ENCODE peak calls at places on chromosome 19, in eight cellular contexts. One of them, this sample, is unnamed.

GRCh38 chr19:33389574-33390119 is 16.1 kb downstream of the CEBPG start:
- DNase-seq in anterior cingulate cortex: no peak
- DNase-seq in uterus: no peak
- DNase-seq in NCI-H146: no peak
- DNase-seq in mucosa of descending colon: peak
- DNase-seq in astrocyte of the cerebellum: no peak
- DNase-seq in AG09309: no peak
- DNase-seq in right lobe of liver: peak
- DNase-seq in this sample: no peak

GRCh38 chr19:913080-913748 is at the start of gene R3HDM4:
- DNase-seq in anterior cingulate cortex: peak
- DNase-seq in uterus: peak
- DNase-seq in NCI-H146: peak
- DNase-seq in mucosa of descending colon: peak
- DNase-seq in astrocyte of the cerebellum: no peak
- DNase-seq in AG09309: no peak
- DNase-seq in right lobe of liver: peak
- DNase-seq in this sample: peak

GRCh38 chr19:28731113-28731512 is 481.8 kb downstream of the UQCRFS1 start:
- DNase-seq in anterior cingulate cortex: no peak
- DNase-seq in uterus: no peak
- DNase-seq in NCI-H146: no peak
- DNase-seq in mucosa of descending colon: no peak
- DNase-seq in astrocyte of the cerebellum: no peak
- DNase-seq in AG09309: no peak
- DNase-seq in right lobe of liver: no peak
- DNase-seq in this sample: no peak

GRCh38 chr19:22545751-22546150 is 88.4 kb upstream of the ZNF492 start:
- DNase-seq in anterior cingulate cortex: no peak
- DNase-seq in uterus: peak
- DNase-seq in NCI-H146: peak
- DNase-seq in mucosa of descending colon: no peak
- DNase-seq in astrocyte of the cerebellum: no peak
- DNase-seq in AG09309: no peak
- DNase-seq in right lobe of liver: no peak
- DNase-seq in this sample: peak

GRCh38 chr19:46787331-46788100 is 878 bp downstream of the SLC1A5 start:
- DNase-seq in anterior cingulate cortex: no peak
- DNase-seq in uterus: peak
- DNase-seq in NCI-H146: peak
- DNase-seq in mucosa of descending colon: peak
- DNase-seq in astrocyte of the cerebellum: no peak
- DNase-seq in AG09309: no peak
- DNase-seq in right lobe of liver: peak
- DNase-seq in this sample: no peak

GRCh38 chr19:5881543-5882299 is 11.4 kb upstream of the FUT5 start:
- DNase-seq in anterior cingulate cortex: no peak
- DNase-seq in uterus: no peak
- DNase-seq in NCI-H146: peak
- DNase-seq in mucosa of descending colon: no peak
- DNase-seq in astrocyte of the cerebellum: no peak
- DNase-seq in AG09309: no peak
- DNase-seq in right lobe of liver: no peak
- DNase-seq in this sample: peak

GRCh38 chr19:17348700-17349099 is 11.3 kb downstream of the GTPBP3 start:
- DNase-seq in anterior cingulate cortex: no peak
- DNase-seq in uterus: peak
- DNase-seq in NCI-H146: peak
- DNase-seq in mucosa of descending colon: peak
- DNase-seq in astrocyte of the cerebellum: peak
- DNase-seq in AG09309: no peak
- DNase-seq in right lobe of liver: no peak
- DNase-seq in this sample: peak

GRCh38 chr19:5621945-5622464 is 571 bp downstream of the SAFB2 start:
- DNase-seq in anterior cingulate cortex: no peak
- DNase-seq in uterus: peak
- DNase-seq in NCI-H146: no peak
- DNase-seq in mucosa of descending colon: peak
- DNase-seq in astrocyte of the cerebellum: no peak
- DNase-seq in AG09309: no peak
- DNase-seq in right lobe of liver: peak
- DNase-seq in this sample: no peak

GRCh38 chr19:16889883-16890460 is 1.2 kb downstream of the F2RL3 start:
- DNase-seq in anterior cingulate cortex: no peak
- DNase-seq in uterus: no peak
- DNase-seq in NCI-H146: peak
- DNase-seq in mucosa of descending colon: no peak
- DNase-seq in astrocyte of the cerebellum: no peak
- DNase-seq in AG09309: no peak
- DNase-seq in right lobe of liver: no peak
- DNase-seq in this sample: no peak

GRCh38 chr19:35644987-35645679 is 3.0 kb upstream of the COX6B1 start:
- DNase-seq in anterior cingulate cortex: no peak
- DNase-seq in uterus: peak
- DNase-seq in NCI-H146: peak
- DNase-seq in mucosa of descending colon: peak
- DNase-seq in astrocyte of the cerebellum: no peak
- DNase-seq in AG09309: no peak
- DNase-seq in right lobe of liver: peak
- DNase-seq in this sample: no peak

GRCh38 chr19:28493881-28494280 is 719.1 kb downstream of the UQCRFS1 start:
- DNase-seq in anterior cingulate cortex: no peak
- DNase-seq in uterus: no peak
- DNase-seq in NCI-H146: no peak
- DNase-seq in mucosa of descending colon: no peak
- DNase-seq in astrocyte of the cerebellum: no peak
- DNase-seq in AG09309: no peak
- DNase-seq in right lobe of liver: no peak
- DNase-seq in this sample: no peak

GRCh38 chr19:46634656-46635218 is 1.3 kb downstream of the GNG8 start:
- DNase-seq in anterior cingulate cortex: no peak
- DNase-seq in uterus: no peak
- DNase-seq in NCI-H146: peak
- DNase-seq in mucosa of descending colon: peak
- DNase-seq in astrocyte of the cerebellum: no peak
- DNase-seq in AG09309: no peak
- DNase-seq in right lobe of liver: no peak
- DNase-seq in this sample: peak

GRCh38 chr19:41940443-41941409 is 12.5 kb upstream of the ERFL start:
- DNase-seq in anterior cingulate cortex: no peak
- DNase-seq in uterus: no peak
- DNase-seq in NCI-H146: peak
- DNase-seq in mucosa of descending colon: peak
- DNase-seq in astrocyte of the cerebellum: no peak
- DNase-seq in AG09309: no peak
- DNase-seq in right lobe of liver: no peak
- DNase-seq in this sample: no peak

GRCh38 chr19:19261350-19262189 is 11.5 kb downstream of the TM6SF2 start:
- DNase-seq in anterior cingulate cortex: no peak
- DNase-seq in uterus: no peak
- DNase-seq in NCI-H146: peak
- DNase-seq in mucosa of descending colon: no peak
- DNase-seq in astrocyte of the cerebellum: no peak
- DNase-seq in AG09309: no peak
- DNase-seq in right lobe of liver: no peak
- DNase-seq in this sample: no peak

GRCh38 chr19:5793188-5793587 is 2.2 kb upstream of the DUS3L start:
- DNase-seq in anterior cingulate cortex: no peak
- DNase-seq in uterus: no peak
- DNase-seq in NCI-H146: no peak
- DNase-seq in mucosa of descending colon: no peak
- DNase-seq in astrocyte of the cerebellum: no peak
- DNase-seq in AG09309: no peak
- DNase-seq in right lobe of liver: no peak
- DNase-seq in this sample: no peak

GRCh38 chr19:53906211-53907192 is 2.6 kb upstream of the CACNG7 start:
- DNase-seq in anterior cingulate cortex: peak
- DNase-seq in uterus: no peak
- DNase-seq in NCI-H146: no peak
- DNase-seq in mucosa of descending colon: peak
- DNase-seq in astrocyte of the cerebellum: no peak
- DNase-seq in AG09309: no peak
- DNase-seq in right lobe of liver: peak
- DNase-seq in this sample: no peak

GRCh38 chr19:45243144-45243732 is 2.0 kb downstream of the EXOC3L2 start:
- DNase-seq in anterior cingulate cortex: no peak
- DNase-seq in uterus: no peak
- DNase-seq in NCI-H146: no peak
- DNase-seq in mucosa of descending colon: no peak
- DNase-seq in astrocyte of the cerebellum: no peak
- DNase-seq in AG09309: no peak
- DNase-seq in right lobe of liver: no peak
- DNase-seq in this sample: no peak

GRCh38 chr19:39778763-39779162 is at the start of gene LEUTX:
- DNase-seq in anterior cingulate cortex: no peak
- DNase-seq in uterus: no peak
- DNase-seq in NCI-H146: no peak
- DNase-seq in mucosa of descending colon: no peak
- DNase-seq in astrocyte of the cerebellum: no peak
- DNase-seq in AG09309: no peak
- DNase-seq in right lobe of liver: no peak
- DNase-seq in this sample: no peak

GRCh38 chr19:681029-681626 is 4.9 kb downstream of the FSTL3 start:
- DNase-seq in anterior cingulate cortex: no peak
- DNase-seq in uterus: no peak
- DNase-seq in NCI-H146: peak
- DNase-seq in mucosa of descending colon: peak
- DNase-seq in astrocyte of the cerebellum: no peak
- DNase-seq in AG09309: peak
- DNase-seq in right lobe of liver: peak
- DNase-seq in this sample: no peak

GRCh38 chr19:35915508-35915907 is 7.4 kb upstream of the TYROBP start:
- DNase-seq in anterior cingulate cortex: no peak
- DNase-seq in uterus: no peak
- DNase-seq in NCI-H146: no peak
- DNase-seq in mucosa of descending colon: no peak
- DNase-seq in astrocyte of the cerebellum: no peak
- DNase-seq in AG09309: no peak
- DNase-seq in right lobe of liver: no peak
- DNase-seq in this sample: no peak

GRCh38 chr19:11345122-11345752 is 831 bp downstream of the TMEM205 start:
- DNase-seq in anterior cingulate cortex: no peak
- DNase-seq in uterus: no peak
- DNase-seq in NCI-H146: no peak
- DNase-seq in mucosa of descending colon: peak
- DNase-seq in astrocyte of the cerebellum: no peak
- DNase-seq in AG09309: no peak
- DNase-seq in right lobe of liver: no peak
- DNase-seq in this sample: no peak

GRCh38 chr19:40754611-40755247 is 3.7 kb downstream of the SNRPA start:
- DNase-seq in anterior cingulate cortex: no peak
- DNase-seq in uterus: no peak
- DNase-seq in NCI-H146: no peak
- DNase-seq in mucosa of descending colon: peak
- DNase-seq in astrocyte of the cerebellum: no peak
- DNase-seq in AG09309: no peak
- DNase-seq in right lobe of liver: peak
- DNase-seq in this sample: no peak

GRCh38 chr19:4533835-4534424 is 1.1 kb downstream of the PLIN5 start:
- DNase-seq in anterior cingulate cortex: no peak
- DNase-seq in uterus: no peak
- DNase-seq in NCI-H146: no peak
- DNase-seq in mucosa of descending colon: no peak
- DNase-seq in astrocyte of the cerebellum: no peak
- DNase-seq in AG09309: no peak
- DNase-seq in right lobe of liver: no peak
- DNase-seq in this sample: no peak

GRCh38 chr19:20154636-20155035 is 12.4 kb upstream of the ZNF486 start:
- DNase-seq in anterior cingulate cortex: no peak
- DNase-seq in uterus: no peak
- DNase-seq in NCI-H146: peak
- DNase-seq in mucosa of descending colon: no peak
- DNase-seq in astrocyte of the cerebellum: no peak
- DNase-seq in AG09309: no peak
- DNase-seq in right lobe of liver: no peak
- DNase-seq in this sample: no peak

GRCh38 chr19:48480151-48480475 is 10.9 kb downstream of the CYTH2 start:
- DNase-seq in anterior cingulate cortex: peak
- DNase-seq in uterus: peak
- DNase-seq in NCI-H146: no peak
- DNase-seq in mucosa of descending colon: peak
- DNase-seq in astrocyte of the cerebellum: no peak
- DNase-seq in AG09309: no peak
- DNase-seq in right lobe of liver: no peak
- DNase-seq in this sample: no peak

GRCh38 chr19:1177322-1178114 is 3.5 kb upstream of the SBNO2 start:
- DNase-seq in anterior cingulate cortex: no peak
- DNase-seq in uterus: no peak
- DNase-seq in NCI-H146: no peak
- DNase-seq in mucosa of descending colon: no peak
- DNase-seq in astrocyte of the cerebellum: peak
- DNase-seq in AG09309: peak
- DNase-seq in right lobe of liver: no peak
- DNase-seq in this sample: no peak

GRCh38 chr19:42267644-42268141 is 1.4 kb upstream of the CIC start:
- DNase-seq in anterior cingulate cortex: no peak
- DNase-seq in uterus: peak
- DNase-seq in NCI-H146: peak
- DNase-seq in mucosa of descending colon: no peak
- DNase-seq in astrocyte of the cerebellum: no peak
- DNase-seq in AG09309: no peak
- DNase-seq in right lobe of liver: no peak
- DNase-seq in this sample: no peak

GRCh38 chr19:38394488-38394887 is 6.0 kb downstream of the SPRED3 start:
- DNase-seq in anterior cingulate cortex: no peak
- DNase-seq in uterus: no peak
- DNase-seq in NCI-H146: peak
- DNase-seq in mucosa of descending colon: peak
- DNase-seq in astrocyte of the cerebellum: no peak
- DNase-seq in AG09309: no peak
- DNase-seq in right lobe of liver: no peak
- DNase-seq in this sample: no peak

GRCh38 chr19:5536337-5536894 is 31.3 kb downstream of the TINCR start:
- DNase-seq in anterior cingulate cortex: peak
- DNase-seq in uterus: no peak
- DNase-seq in NCI-H146: peak
- DNase-seq in mucosa of descending colon: peak
- DNase-seq in astrocyte of the cerebellum: peak
- DNase-seq in AG09309: no peak
- DNase-seq in right lobe of liver: no peak
- DNase-seq in this sample: peak

GRCh38 chr19:3771033-3771905 is 759 bp downstream of the RAX2 start:
- DNase-seq in anterior cingulate cortex: no peak
- DNase-seq in uterus: no peak
- DNase-seq in NCI-H146: no peak
- DNase-seq in mucosa of descending colon: no peak
- DNase-seq in astrocyte of the cerebellum: no peak
- DNase-seq in AG09309: no peak
- DNase-seq in right lobe of liver: no peak
- DNase-seq in this sample: no peak

GRCh38 chr19:16899566-16900075 is 10.8 kb downstream of the F2RL3 start:
- DNase-seq in anterior cingulate cortex: no peak
- DNase-seq in uterus: no peak
- DNase-seq in NCI-H146: peak
- DNase-seq in mucosa of descending colon: peak
- DNase-seq in astrocyte of the cerebellum: no peak
- DNase-seq in AG09309: no peak
- DNase-seq in right lobe of liver: no peak
- DNase-seq in this sample: no peak

GRCh38 chr19:58498316-58499020 is 13.3 kb downstream of the SLC27A5 start:
- DNase-seq in anterior cingulate cortex: no peak
- DNase-seq in uterus: peak
- DNase-seq in NCI-H146: peak
- DNase-seq in mucosa of descending colon: peak
- DNase-seq in astrocyte of the cerebellum: no peak
- DNase-seq in AG09309: no peak
- DNase-seq in right lobe of liver: peak
- DNase-seq in this sample: no peak

GRCh38 chr19:10760268-10760944 is 42.5 kb downstream of the DNM2 start:
- DNase-seq in anterior cingulate cortex: no peak
- DNase-seq in uterus: no peak
- DNase-seq in NCI-H146: no peak
- DNase-seq in mucosa of descending colon: no peak
- DNase-seq in astrocyte of the cerebellum: no peak
- DNase-seq in AG09309: no peak
- DNase-seq in right lobe of liver: no peak
- DNase-seq in this sample: no peak

GRCh38 chr19:860481-861098 is 1.1 kb downstream of the CFD start:
- DNase-seq in anterior cingulate cortex: no peak
- DNase-seq in uterus: no peak
- DNase-seq in NCI-H146: peak
- DNase-seq in mucosa of descending colon: peak
- DNase-seq in astrocyte of the cerebellum: no peak
- DNase-seq in AG09309: no peak
- DNase-seq in right lobe of liver: no peak
- DNase-seq in this sample: peak

This sample was measured in COR-L47.